ENCODE peak calls at places on chromosomes 13 and 19, in seven cellular contexts. F, W, D, H, K, U and E are unnamed samples.

GRCh38 chr13:53408847-53409568 is 380.4 kb downstream of the OLFM4 start:
- DNase-seq in U (no peak), W (no peak), D (no peak), F (no peak), K (no peak), H (no peak), E (no peak)

GRCh38 chr19:29922972-29923371 is 19.1 kb upstream of the URI1 start:
- DNase-seq in H (no peak), W (no peak), U (no peak), D (no peak), K (no peak), F (no peak), E (no peak)

GRCh38 chr19:12786149-12786870 is 5.0 kb upstream of the JUNB start:
- DNase-seq in W (no peak), F (no peak), H (no peak), U (no peak), D (no peak), K (peak), E (peak)

GRCh38 chr13:31374682-31375081 is 174.9 kb downstream of the B3GLCT start:
- DNase-seq in W (no peak), K (no peak), H (no peak), F (no peak), D (no peak), U (no peak), E (no peak)

GRCh38 chr13:22506286-22506685 is 674.5 kb upstream of the SGCG start:
- DNase-seq in H (no peak), K (no peak), F (no peak), W (no peak), D (no peak), U (no peak), E (no peak)

GRCh38 chr13:26442541-26442940 is 114.9 kb upstream of the WASF3 start:
- DNase-seq in D (no peak), F (no peak), W (no peak), U (peak), K (no peak), H (no peak), E (no peak)

GRCh38 chr19:41545547-41545946 is 30.4 kb upstream of the CEACAM21 start:
- DNase-seq in W (no peak), H (no peak), K (no peak), D (no peak), U (no peak), F (no peak), E (no peak)

GRCh38 chr13:105847532-105848295 is 687.7 kb downstream of the EFNB2 start:
- DNase-seq in U (no peak), H (no peak), F (no peak), W (no peak), K (no peak), D (peak), E (no peak)

GRCh38 chr13:108895220-108895704 is 265.9 kb downstream of the MYO16 start:
- DNase-seq in U (peak), K (no peak), F (no peak), D (peak), H (no peak), W (no peak), E (peak)

GRCh38 chr19:17681505-17682125 is 6.5 kb downstream of the UNC13A start:
- DNase-seq in F (peak), U (peak), D (no peak), K (no peak), H (peak), W (peak), E (peak)

GRCh38 chr19:588093-588742 is 1.5 kb upstream of the HCN2 start:
- DNase-seq in K (peak), W (peak), F (no peak), H (peak), U (peak), D (peak), E (peak)

GRCh38 chr19:15175609-15176008 is 25.2 kb downstream of the NOTCH3 start:
- DNase-seq in U (no peak), W (no peak), D (no peak), F (no peak), K (no peak), H (no peak), E (no peak)

GRCh38 chr19:11377237-11377636 is 2.8 kb downstream of the SWSAP1 start:
- DNase-seq in U (peak), F (no peak), K (no peak), W (no peak), D (no peak), H (no peak), E (peak)

GRCh38 chr19:55538132-55538531 is 1.2 kb upstream of the SBK2 start:
- DNase-seq in W (no peak), D (no peak), H (peak), K (no peak), F (no peak), U (no peak), E (no peak)

GRCh38 chr13:98325724-98326123 is 148.7 kb upstream of the RNF113B start:
- DNase-seq in W (no peak), D (peak), F (no peak), H (no peak), U (no peak), K (no peak), E (no peak)

GRCh38 chr13:35771898-35772297 is 295.4 kb upstream of the MAB21L1 start:
- DNase-seq in W (no peak), F (no peak), H (peak), D (no peak), U (peak), K (no peak), E (no peak)

GRCh38 chr13:33367931-33368330 is 82.4 kb upstream of the STARD13 start:
- DNase-seq in H (no peak), K (no peak), U (no peak), D (no peak), F (no peak), W (no peak), E (no peak)

GRCh38 chr19:480016-480855 is 16.1 kb upstream of the MADCAM1 start:
- DNase-seq in H (peak), F (no peak), U (peak), W (peak), D (peak), K (peak), E (no peak)

GRCh38 chr13:31905896-31906295 is 125.7 kb upstream of the FRY start:
- DNase-seq in D (no peak), H (peak), F (no peak), W (no peak), U (no peak), K (no peak), E (no peak)

GRCh38 chr19:50344661-50345318 is 15.6 kb upstream of the KCNC3 start:
- DNase-seq in F (peak), D (no peak), U (no peak), W (no peak), H (no peak), K (no peak), E (peak)

GRCh38 chr13:77185721-77186120 is 141.2 kb downstream of the MYCBP2 start:
- DNase-seq in F (no peak), D (no peak), H (no peak), W (no peak), U (no peak), K (no peak), E (no peak)

GRCh38 chr19:41218615-41219507 is at the start of gene AXL:
- DNase-seq in F (no peak), W (peak), H (peak), U (peak), K (peak), D (no peak), E (no peak)

GRCh38 chr19:12544401-12544876 is 6.8 kb downstream of the ZNF564 start:
- DNase-seq in H (no peak), K (no peak), U (peak), F (no peak), D (no peak), W (no peak), E (no peak)

GRCh38 chr13:51435002-51435578 is 17.7 kb downstream of the INTS6 start:
- DNase-seq in U (peak), W (no peak), H (no peak), D (no peak), F (no peak), K (no peak), E (no peak)

GRCh38 chr13:59744747-59745394 is 418.9 kb downstream of the DIAPH3 start:
- DNase-seq in W (no peak), U (peak), D (no peak), F (no peak), H (no peak), K (no peak), E (peak)

GRCh38 chr13:42968906-42969305 is 23.1 kb downstream of the EPSTI1 start:
- DNase-seq in D (peak), H (peak), U (no peak), F (no peak), K (no peak), W (peak), E (no peak)

GRCh38 chr19:3057275-3057714 is 5.0 kb downstream of the TLE5 start:
- DNase-seq in F (no peak), U (peak), D (peak), H (peak), K (peak), W (no peak), E (no peak)

GRCh38 chr13:76019421-76020044 is 383.4 kb downstream of the LMO7 start:
- DNase-seq in D (no peak), F (no peak), K (peak), H (peak), U (no peak), W (peak), E (peak)

GRCh38 chr19:10352764-10353671 is 13.6 kb upstream of the ICAM3 start:
- DNase-seq in D (no peak), U (no peak), K (no peak), F (no peak), H (peak), W (peak), E (no peak)

GRCh38 chr13:23380534-23380933 is 53.0 kb downstream of the SACS start:
- DNase-seq in K (no peak), D (no peak), W (no peak), F (no peak), H (no peak), U (peak), E (no peak)

GRCh38 chr13:74290324-74290773 is 156.1 kb upstream of the KLF12 start:
- DNase-seq in W (no peak), U (peak), H (peak), D (peak), F (peak), K (peak), E (peak)

GRCh38 chr19:912181-913079 is 589 bp downstream of the R3HDM4 start:
- DNase-seq in F (peak), K (no peak), D (no peak), U (peak), H (peak), W (no peak), E (no peak)

GRCh38 chr13:31887311-31887710 is 144.3 kb upstream of the FRY start:
- DNase-seq in D (no peak), H (no peak), K (no peak), U (peak), F (no peak), W (no peak), E (no peak)

GRCh38 chr19:3983936-3984583 is 1.2 kb downstream of the EEF2 start:
- DNase-seq in F (peak), U (peak), D (no peak), W (no peak), H (no peak), K (no peak), E (peak)

GRCh38 chr19:42113641-42114348 is 18.5 kb downstream of the POU2F2 start:
- DNase-seq in D (no peak), H (peak), W (no peak), F (peak), U (peak), K (no peak), E (no peak)

GRCh38 chr19:49716154-49716553 is 25.2 kb downstream of the CPT1C start:
- DNase-seq in D (no peak), U (no peak), W (no peak), F (no peak), H (no peak), K (no peak), E (no peak)

GRCh38 chr13:113184568-113185440 is 23.7 kb downstream of the PCID2 start:
- DNase-seq in U (no peak), F (no peak), D (peak), K (no peak), H (no peak), W (no peak), E (no peak)

GRCh38 chr13:95641291-95641811 is 3.2 kb downstream of the DZIP1 start:
- DNase-seq in K (no peak), F (no peak), W (no peak), H (no peak), U (peak), D (no peak), E (no peak)

GRCh38 chr19:17865364-17866311 is 5.9 kb downstream of the RPL18A start:
- DNase-seq in D (no peak), U (peak), W (no peak), H (no peak), K (no peak), F (no peak), E (peak)

GRCh38 chr19:14059652-14060155 is 2.2 kb downstream of the PALM3 start:
- DNase-seq in U (no peak), F (no peak), H (no peak), W (no peak), K (no peak), D (no peak), E (no peak)